ENCODE peak calls at places on chromosomes 13 and 19, in five cellular contexts. P is GM23248, I is neuronal stem cell, V is kidney, L is cardiac fibroblast. M is an unnamed sample.

GRCh38 chr13:91162180-91162579 is 185.3 kb upstream of the MIR17HG start:
- DNase-seq in P (no peak), I (no peak), V (no peak), L (no peak), M (no peak)

GRCh38 chr19:47582320-47582909 is 9.5 kb upstream of the ZNF541 start:
- DNase-seq in P (no peak), I (no peak), V (no peak), L (peak; percentile 46), M (peak; percentile 36)

GRCh38 chr13:36883829-36884228 is 36.2 kb downstream of the SMAD9 start:
- DNase-seq in P (no peak), I (no peak), V (no peak), L (no peak), M (no peak)

GRCh38 chr13:35882722-35883497 is 248.3 kb downstream of the DCLK1 start:
- DNase-seq in P (no peak), I (no peak), V (no peak), L (no peak), M (no peak)

GRCh38 chr19:16067205-16067938 is 8.9 kb upstream of the TPM4 start:
- DNase-seq in P (peak; percentile 95), I (no peak), V (peak; percentile 80), L (peak; percentile 90), M (peak; percentile 90)

GRCh38 chr13:21673592-21674270 is 2.9 kb downstream of the FGF9 start:
- DNase-seq in P (peak; percentile 63), I (peak; percentile 72), V (peak; percentile 75), L (peak; percentile 35), M (no peak)

GRCh38 chr13:67299072-67299635 is 69.0 kb upstream of the PCDH9 start:
- DNase-seq in P (peak; percentile 65), I (no peak), V (no peak), L (peak; percentile 98), M (peak; percentile 95)

GRCh38 chr13:110993788-110994187 is 78.9 kb upstream of the ANKRD10 start:
- DNase-seq in P (no peak), I (no peak), V (no peak), L (no peak), M (no peak)

GRCh38 chr19:29367701-29368306 is 154.9 kb upstream of the UQCRFS1 start:
- DNase-seq in P (no peak), I (no peak), V (no peak), L (no peak), M (no peak)

GRCh38 chr13:113138792-113139551 is 16.4 kb downstream of the F10 start:
- DNase-seq in P (no peak), I (no peak), V (peak; percentile 1), L (no peak), M (no peak)

GRCh38 chr13:27203854-27204253 is 32.2 kb upstream of the USP12 start:
- DNase-seq in P (peak; percentile 39), I (no peak), V (no peak), L (peak; percentile 57), M (peak; percentile 50)

GRCh38 chr13:94646904-94647303 is 45.2 kb downstream of the GPR180 start:
- DNase-seq in P (no peak), I (no peak), V (no peak), L (no peak), M (no peak)

GRCh38 chr19:58547323-58548312 is 3.8 kb downstream of the TRIM28 start:
- DNase-seq in P (no peak), I (no peak), V (no peak), L (no peak), M (no peak)
- H3K4me3 ChIP-seq in P (no peak overlapping the region), I (no peak overlapping the region), V (no peak overlapping the region), L (no peak overlapping the region), M (no peak overlapping the region)

GRCh38 chr19:6210091-6210490 is 69.7 kb downstream of the MLLT1 start:
- DNase-seq in P (no peak), I (no peak), V (peak; percentile 41), L (no peak), M (no peak)
- H3K4me3 ChIP-seq in P (no peak overlapping the region), I (no peak overlapping the region), V (no peak overlapping the region), L (no peak overlapping the region), M (no peak overlapping the region)

DNA sequence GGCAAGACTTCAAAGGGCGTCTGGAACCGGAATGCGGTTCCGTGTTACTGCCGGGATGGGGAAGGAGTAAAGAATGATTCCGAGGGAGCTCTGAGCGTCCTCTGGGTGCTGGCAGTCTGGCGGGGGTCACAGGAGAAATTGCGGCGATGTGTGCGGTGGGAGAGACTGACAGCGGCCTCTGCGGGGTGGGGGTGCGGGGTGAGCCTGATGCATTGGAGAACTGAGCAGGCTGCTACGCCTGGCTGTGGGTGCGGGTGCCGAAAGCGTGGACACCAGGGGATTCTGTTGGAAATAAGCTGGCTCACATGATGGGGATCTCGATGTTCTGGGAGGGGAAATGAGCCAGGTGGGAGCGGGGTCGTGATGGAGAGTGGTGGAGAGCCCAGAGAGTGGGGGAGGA is 1.8 kb downstream of the COX6B2 start:
- DNase-seq in P (no peak), I (no peak), V (no peak), L (no peak), M (no peak)
- H3K4me3 ChIP-seq in P (no peak overlapping the region), I (no peak overlapping the region), V (no peak overlapping the region), L (no peak overlapping the region), M (no peak overlapping the region)

DNA sequence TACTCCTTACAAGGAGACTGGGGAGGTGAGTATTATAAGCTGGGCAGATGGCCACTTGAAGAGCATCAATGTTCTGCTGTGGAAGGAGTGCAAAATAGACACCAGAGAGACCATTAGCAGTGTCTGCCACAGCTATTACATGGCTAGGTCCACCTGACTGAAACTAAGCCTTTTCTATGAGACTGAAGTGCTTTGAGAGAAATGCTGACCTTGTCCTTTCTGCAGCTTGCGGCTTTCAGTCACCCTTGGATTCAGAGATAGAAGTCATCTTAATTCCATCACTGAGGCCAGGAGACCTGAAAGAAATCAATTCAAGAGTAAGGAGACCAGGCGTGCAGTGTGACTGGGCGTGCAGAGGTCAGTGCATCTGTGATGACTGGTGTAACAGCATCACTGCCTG is 1.3 kb upstream of the ZFP28 start:
- DNase-seq in P (no peak), I (no peak), V (no peak), L (no peak), M (no peak)
- H3K4me3 ChIP-seq in P (peak overlapping the region; percentile 85), I (no peak overlapping the region), V (peak overlapping the region; percentile 84), L (no peak overlapping the region), M (no peak overlapping the region)